ENCODE peak calls at places on chromosomes 5 and 9, in seven cellular contexts. P, T, X, C, Y, V and J are unnamed samples.

GRCh38 chr5:138340008-138340407 is 1.9 kb downstream of the FAM53C start:
- DNase-seq in V (no peak), T (no peak), Y (no peak), X (no peak), C (no peak), P (no peak), J (no peak)

GRCh38 chr5:39854771-39855170 is 430.0 kb upstream of the DAB2 start:
- DNase-seq in T (no peak), Y (no peak), V (no peak), C (no peak), X (no peak), P (no peak), J (no peak)

GRCh38 chr5:57956606-57957005 is 474.0 kb upstream of the ACTBL2 start:
- DNase-seq in X (no peak), P (no peak), T (no peak), Y (no peak), V (no peak), C (no peak), J (no peak)

GRCh38 chr5:116844015-116844414 is 269.4 kb upstream of the SEMA6A start:
- DNase-seq in Y (no peak), X (no peak), T (no peak), P (no peak), V (no peak), C (no peak), J (no peak)

GRCh38 chr9:118533850-118534249 is 829.6 kb downstream of the TLR4 start:
- DNase-seq in Y (no peak), P (no peak), T (no peak), C (no peak), V (no peak), X (no peak), J (no peak)

GRCh38 chr5:142491260-142491659 is 166.4 kb upstream of the SPRY4 start:
- DNase-seq in C (no peak), V (no peak), X (no peak), T (peak), Y (no peak), P (no peak), J (no peak)

GRCh38 chr9:6413365-6414263 is 615 bp downstream of the UHRF2 start:
- DNase-seq in P (no peak), T (peak), X (peak), C (peak), Y (peak), V (no peak), J (peak)

GRCh38 chr5:145586664-145587307 is 248.4 kb downstream of the PRELID2 start:
- DNase-seq in T (no peak), X (no peak), P (no peak), V (no peak), Y (no peak), C (no peak), J (no peak)

GRCh38 chr9:113548221-113549041 is 84.9 kb downstream of the RGS3 start:
- DNase-seq in Y (no peak), P (peak), C (peak), V (no peak), X (peak), T (peak), J (peak)

GRCh38 chr5:111738118-111738517 is 18.9 kb downstream of the NREP start:
- DNase-seq in X (no peak), Y (no peak), P (no peak), T (no peak), C (no peak), V (no peak), J (no peak)

GRCh38 chr9:137313326-137313920 is 11.4 kb upstream of the NRARP start:
- DNase-seq in P (no peak), X (peak), C (no peak), T (no peak), V (no peak), Y (no peak), J (peak)

GRCh38 chr9:8857330-8858249 is 1058.0 kb upstream of the DMAC1 start:
- DNase-seq in C (peak), X (peak), V (no peak), T (peak), P (no peak), Y (no peak), J (peak)

GRCh38 chr5:17061973-17062470 is 125.9 kb upstream of the MYO10 start:
- DNase-seq in T (no peak), V (no peak), C (no peak), P (no peak), Y (no peak), X (no peak), J (no peak)

GRCh38 chr5:124343451-124343867 is 403.0 kb downstream of the ZNF608 start:
- DNase-seq in P (peak), C (peak), T (no peak), V (peak), Y (no peak), X (peak), J (peak)